ENCODE peak calls at places on chromosomes 3 and 15, in four cellular contexts. A is mammary epithelial cell; R is CD8-positive, alpha-beta T cell; H is breast epithelium. W is an unnamed sample. For H3K27me3, the result is how much of the 10 kb centered on the place peaks cover.

GRCh38 chr3:66276705-66277274 is 56.0 kb downstream of the SLC25A26 start:
- DNase-seq in H (peak), R (peak), A (peak), W (peak)

GRCh38 chr15:31499953-31500808 is 173.5 kb downstream of the KLF13 start:
- DNase-seq in A (no peak), R (no peak), H (no peak), W (no peak)

GRCh38 chr15:96064351-96064756 is 266.1 kb upstream of the NR2F2 start:
- DNase-seq in A (no peak), H (no peak), R (no peak), W (no peak)

GRCh38 chr15:36757189-36757814 is 177.9 kb downstream of the CDIN1 start:
- DNase-seq in A (peak), H (no peak), R (no peak), W (no peak)

GRCh38 chr15:88897142-88897455 is 1.8 kb upstream of the HAPLN3 start:
- DNase-seq in H (no peak), A (no peak), R (no peak), W (peak)

GRCh38 chr15:74873036-74873755 is at the start of gene SCAMP2:
- DNase-seq in A (peak), R (peak), H (peak), W (peak)

GRCh38 chr3:143975549-143976152 is 4.0 kb downstream of the DIPK2A start:
- DNase-seq in R (no peak), H (no peak), A (peak), W (peak)

GRCh38 chr3:146160964-146161724 is at the start of gene PLOD2:
- DNase-seq in R (no peak), H (peak), A (peak), W (peak)

GRCh38 chr3:126510323-126510910 is 7.2 kb downstream of the UROC1 start:
- DNase-seq in A (no peak), H (no peak), R (no peak), W (no peak)

GRCh38 chr15:60326824-60327654 is 70.7 kb downstream of the ANXA2 start:
- DNase-seq in A (peak), R (no peak), H (no peak), W (no peak)

GRCh38 chr15:29182590-29182989 is 87.0 kb downstream of the NSMCE3 start:
- DNase-seq in H (no peak), A (no peak), R (no peak), W (no peak)

GRCh38 chr15:67840747-67841634 is 1.1 kb upstream of the RNU6-1 start:
- DNase-seq in R (no peak), H (no peak), A (no peak), W (peak)

GRCh38 chr3:127170794-127171193 is 22.1 kb upstream of the PRR23E start:
- DNase-seq in H (peak), R (no peak), A (peak), W (peak)

GRCh38 chr3:112794622-112795172 is 52.0 kb downstream of the CD200R1L start:
- DNase-seq in H (no peak), R (no peak), A (no peak), W (no peak)

GRCh38 chr3:66302288-66302687 is 81.5 kb downstream of the SLC25A26 start:
- DNase-seq in A (no peak), H (no peak), R (peak), W (no peak)

GRCh38 chr3:188006726-188007393 is 147.1 kb upstream of the LPP start:
- DNase-seq in H (no peak), R (no peak), A (no peak), W (no peak)

GRCh38 chr3:25856902-25857518 is 67.1 kb downstream of the OXSM start:
- DNase-seq in H (no peak), A (peak), R (no peak), W (peak)

GRCh38 chr3:42601898-42602581 is 1.6 kb downstream of the NKTR start:
- DNase-seq in R (no peak), A (peak), H (no peak), W (no peak)

GRCh38 chr3:64327039-64327804 is 102.0 kb upstream of the PRICKLE2 start:
- DNase-seq in A (no peak), H (peak), R (no peak), W (no peak)

GRCh38 chr3:164879201-164879600 is 199.1 kb downstream of the SI start:
- DNase-seq in A (no peak), H (no peak), R (no peak), W (no peak)

GRCh38 chr3:164418426-164418825 is 659.9 kb downstream of the SI start:
- DNase-seq in A (no peak), H (no peak), R (no peak), W (no peak)

GRCh38 chr3:149395107-149396089 is 17.9 kb upstream of the TM4SF1 start:
- DNase-seq in R (no peak), H (no peak), A (no peak), W (no peak)

GRCh38 chr15:43985976-43986375 is 159.2 kb downstream of the WDR76 start:
- DNase-seq in R (no peak), A (no peak), H (no peak), W (no peak)

GRCh38 chr3:136120373-136121348 is 75.5 kb downstream of the MSL2 start:
- DNase-seq in H (no peak), A (peak), R (no peak), W (no peak)

GRCh38 chr3:130834476-130834875 is 59.4 kb upstream of the ATP2C1 start:
- DNase-seq in A (peak), R (no peak), H (no peak), W (no peak)

GRCh38 chr3:184560531-184560930 is 1.1 kb upstream of the EPHB3 start:
- DNase-seq in R (no peak), H (peak), A (no peak), W (no peak)

GRCh38 chr3:106765342-106765741 is 611.9 kb upstream of the CCDC54 start:
- DNase-seq in R (no peak), A (peak), H (no peak), W (no peak)

GRCh38 chr3:27657404-27657803 is 64.7 kb downstream of the EOMES start:
- DNase-seq in H (no peak), A (peak), R (no peak), W (no peak)

GRCh38 chr15:31247404-31247803 is 79.2 kb upstream of the KLF13 start:
- DNase-seq in H (no peak), A (no peak), R (no peak), W (no peak)

DNA sequence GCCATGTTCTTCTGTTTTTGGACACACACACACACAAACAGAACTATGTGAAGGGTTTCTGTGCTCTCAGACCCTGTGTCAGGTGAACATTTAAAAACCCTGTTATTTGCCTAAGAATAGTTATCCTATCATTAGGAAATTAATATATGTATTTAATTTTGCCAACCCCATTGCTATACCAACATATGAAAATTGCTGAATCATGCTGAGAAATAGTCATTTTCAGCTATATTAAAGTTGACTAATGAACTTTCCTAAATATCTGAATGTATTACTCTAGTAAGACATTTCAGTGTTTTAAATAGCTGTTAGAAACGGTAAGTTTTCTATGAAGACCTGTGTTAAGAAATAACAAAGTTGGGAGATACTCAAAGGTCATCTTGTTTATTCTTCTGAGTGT is 596.9 kb upstream of the GRM7 start:
- DNase-seq in A (no peak), R (no peak), H (no peak), W (no peak)
- H3K4me3 ChIP-seq in A (no peak), R (no peak), H (no peak), W (no peak)

GRCh38 chr3:128999104-128999503 is 2.0 kb upstream of the EFCC1 start:
- DNase-seq in R (no peak), H (no peak), A (no peak), W (peak)
- H3K27me3 ChIP-seq in R (under half), H (under half), A (under half), W (half or more)

DNA sequence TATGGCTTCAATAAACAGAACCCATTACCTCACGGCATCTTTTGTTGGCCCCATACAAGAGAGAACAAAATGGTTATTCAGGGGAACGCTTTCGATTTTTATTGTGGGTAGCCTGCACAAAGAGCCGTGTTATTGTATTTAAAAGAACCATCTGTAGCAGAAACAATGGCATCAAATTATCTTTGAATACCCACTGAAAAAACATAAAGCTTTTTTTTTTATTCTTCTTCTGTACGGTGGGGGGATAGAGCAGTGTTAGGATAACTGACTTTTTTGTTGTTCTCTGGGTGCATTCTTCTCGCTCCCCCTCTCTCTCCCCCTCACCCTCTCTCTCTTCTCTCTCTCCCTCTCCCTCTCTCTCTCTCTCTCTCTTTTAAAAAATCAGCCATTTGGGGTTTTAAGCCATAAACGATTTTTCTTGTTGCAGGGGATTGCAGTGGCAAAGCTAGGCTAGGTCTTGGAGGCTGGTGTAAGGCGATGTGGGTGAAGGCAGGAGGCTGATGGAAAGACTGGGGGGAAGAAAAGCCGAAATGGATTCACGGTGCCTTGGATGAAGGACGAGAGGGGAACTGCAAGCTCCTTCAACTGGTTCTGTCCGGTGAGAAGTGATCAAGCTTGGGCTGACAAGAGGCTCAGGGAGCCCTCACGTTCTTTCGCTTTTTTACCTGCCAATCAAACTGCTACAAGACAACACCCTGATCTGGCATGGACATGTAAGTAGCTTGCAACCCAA is 12.4 kb upstream of the SOX2 start:
- DNase-seq in R (no peak), A (peak), H (no peak), W (peak)
- H3K4me3 ChIP-seq in R (no peak), A (no peak), H (no peak), W (peak)

GRCh38 chr15:66216806-66217205 is 36.7 kb downstream of the MEGF11 start:
- DNase-seq in A (no peak), R (no peak), H (no peak), W (no peak)
- H3K27me3 ChIP-seq in A (under half), R (under half), H (under half), W (under half)

GRCh38 chr3:177107840-177108239 is 89.4 kb downstream of the TBL1XR1 start:
- DNase-seq in A (no peak), H (no peak), R (no peak), W (no peak)

GRCh38 chr3:177106594-177106993 is 90.7 kb downstream of the TBL1XR1 start:
- DNase-seq in H (no peak), A (no peak), R (no peak), W (no peak)

GRCh38 chr3:177106184-177106583 is 91.1 kb downstream of the TBL1XR1 start:
- DNase-seq in R (no peak), H (no peak), A (no peak), W (no peak)

GRCh38 chr3:177104299-177104992 is 92.8 kb downstream of the TBL1XR1 start:
- DNase-seq in H (no peak), R (no peak), A (no peak), W (no peak)

DNA sequence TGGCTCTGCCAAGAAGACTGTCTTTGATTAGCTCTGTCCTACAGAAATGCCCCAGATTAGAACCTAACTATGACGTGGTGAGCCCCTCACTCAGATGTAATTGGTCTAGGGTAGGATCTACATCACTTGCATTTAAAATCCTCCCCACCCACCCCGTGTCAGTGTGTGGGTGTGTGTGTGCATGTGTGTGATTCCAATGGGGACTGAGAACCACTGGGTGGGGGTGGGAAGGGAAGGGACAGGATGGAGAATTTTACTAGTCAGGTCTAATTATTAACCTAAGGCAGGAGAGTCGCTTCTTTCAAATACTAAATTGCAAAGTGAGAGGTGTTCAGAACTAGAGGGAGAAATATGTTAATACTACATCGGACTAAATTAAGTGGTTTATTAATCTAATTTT is 91.7 kb downstream of the TBL1XR1 start:
- DNase-seq in R (no peak), A (no peak), H (no peak), W (no peak)
- H3K4me3 ChIP-seq in R (no peak), A (no peak), H (no peak), W (no peak)

GRCh38 chr15:93073465-93073952 is 15.5 kb downstream of the RGMA start:
- DNase-seq in H (no peak), R (no peak), A (no peak), W (peak)

GRCh38 chr15:93071469-93071891 is 17.5 kb downstream of the RGMA start:
- DNase-seq in R (no peak), H (no peak), A (no peak), W (peak)

GRCh38 chr15:93072440-93073394 is 16.3 kb downstream of the RGMA start:
- DNase-seq in A (peak), H (no peak), R (no peak), W (peak)

GRCh38 chr15:93070901-93071300 is 18.1 kb downstream of the RGMA start:
- DNase-seq in A (no peak), H (no peak), R (no peak), W (peak)

DNA sequence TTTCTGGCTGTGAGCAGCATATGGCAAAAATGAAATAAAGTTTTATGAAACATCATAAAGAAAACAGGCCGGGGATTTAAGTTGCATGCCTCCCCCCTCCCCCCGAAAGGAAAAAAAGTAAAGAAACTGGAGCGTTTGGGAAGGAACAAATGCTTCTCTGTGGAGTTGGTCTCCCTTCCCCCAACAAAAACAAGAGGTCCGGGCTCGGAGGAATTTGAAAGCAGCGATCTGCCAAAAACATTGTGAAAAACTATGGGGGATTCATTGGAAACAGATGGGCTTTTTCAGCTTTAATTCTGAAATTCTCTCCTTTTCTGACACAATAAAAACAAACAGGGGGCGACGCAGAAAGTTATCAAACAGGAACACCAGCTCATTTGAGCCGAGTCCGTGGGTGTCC is 17.0 kb downstream of the RGMA start:
- DNase-seq in R (no peak), A (no peak), H (no peak), W (peak)
- H3K27me3 ChIP-seq in R (under half), A (under half), H (under half), W (under half)

GRCh38 chr3:57166660-57167059 is 1.5 kb upstream of the IL17RD start:
- DNase-seq in H (no peak), A (no peak), R (no peak), W (no peak)

GRCh38 chr3:57168151-57168550 is 3.0 kb upstream of the IL17RD start:
- DNase-seq in H (no peak), A (no peak), R (no peak), W (no peak)

GRCh38 chr3:57169106-57169505 is 4.0 kb upstream of the IL17RD start:
- DNase-seq in H (no peak), R (no peak), A (no peak), W (no peak)

GRCh38 chr3:57170946-57171345 is 5.8 kb upstream of the IL17RD start:
- DNase-seq in H (no peak), A (no peak), R (no peak), W (no peak)

GRCh38 chr3:57169872-57170623 is 4.9 kb upstream of the IL17RD start:
- DNase-seq in A (peak), R (peak), H (peak), W (peak)
- H3K4me3 ChIP-seq in A (peak), R (peak), H (peak), W (peak)

GRCh38 chr3:71784201-71784913 is 591 bp downstream of the PROK2 start:
- DNase-seq in H (no peak), R (no peak), A (no peak), W (peak)
- H3K27me3 ChIP-seq in H (under half), R (under half), A (under half), W (half or more)

GRCh38 chr15:83206387-83206970 is 1.1 kb downstream of the HDGFL3 start:
- DNase-seq in H (no peak), A (peak), R (no peak), W (no peak)

GRCh38 chr15:83204697-83205096 is 2.9 kb downstream of the HDGFL3 start:
- DNase-seq in H (no peak), A (no peak), R (no peak), W (peak)

GRCh38 chr15:83206971-83207621 is 527 bp downstream of the HDGFL3 start:
- DNase-seq in H (no peak), A (peak), R (no peak), W (peak)

GRCh38 chr15:83207622-83208356 is at the start of gene HDGFL3:
- DNase-seq in A (peak), R (peak), H (peak), W (peak)

GRCh38 chr15:83205725-83206324 is 1.8 kb downstream of the HDGFL3 start:
- DNase-seq in H (no peak), A (no peak), R (no peak), W (no peak)
- H3K4me3 ChIP-seq in H (peak), A (peak), R (no peak), W (no peak)